ENCODE peak calls at places on chromosomes 11 and 22, in five cellular contexts. K is left ventricle myocardium inferior; C is right lobe of liver; F is activated naive CD4-positive, alpha-beta T cell; E is CD4-positive, alpha-beta T cell. R is an unnamed sample.

GRCh38 chr11:110720646-110721283 is 8.5 kb upstream of the ARHGAP20 start:
- DNase-seq in K (no peak), C (no peak), F (no peak), E (no peak), R (no peak)

GRCh38 chr11:131612576-131612975 is 242.2 kb downstream of the NTM start:
- DNase-seq in K (peak; percentile 43), C (no peak), F (no peak), E (no peak), R (no peak)

GRCh38 chr11:22521226-22521625 is 104.4 kb downstream of the FANCF start:
- DNase-seq in K (no peak), C (no peak), F (no peak), E (no peak), R (peak; percentile 68)

GRCh38 chr11:77208535-77208934 is 80.5 kb downstream of the MYO7A start:
- DNase-seq in K (no peak), C (no peak), F (no peak), E (no peak), R (no peak)

GRCh38 chr11:17714356-17714854 is 5.0 kb upstream of the MYOD1 start:
- DNase-seq in K (peak; percentile 46), C (no peak), F (no peak), E (no peak), R (no peak)

GRCh38 chr11:25891960-25892359 is 440.0 kb upstream of the ANO3 start:
- DNase-seq in K (no peak), C (no peak), F (no peak), E (no peak), R (no peak)

GRCh38 chr22:37117092-37117491 is 7.6 kb upstream of the TMPRSS6 start:
- DNase-seq in K (no peak), C (no peak), F (no peak), E (no peak), R (no peak)

GRCh38 chr11:116861539-116861938 is 24.1 kb upstream of the APOA1 start:
- DNase-seq in K (no peak), C (no peak), F (no peak), E (no peak), R (peak; percentile 79)

GRCh38 chr11:123429851-123430735 is at the start of gene GRAMD1B:
- DNase-seq in K (peak; percentile 41), C (peak; percentile 63), F (peak; percentile 26), E (peak; percentile 75), R (peak; percentile 86)

GRCh38 chr22:30186535-30186934 is 60.0 kb downstream of the LIF start:
- DNase-seq in K (no peak), C (no peak), F (no peak), E (no peak), R (no peak)

GRCh38 chr11:33869511-33870422 is 22.1 kb downstream of the LMO2 start:
- DNase-seq in K (peak; percentile 47), C (peak; percentile 67), F (no peak), E (no peak), R (peak; percentile 53)

GRCh38 chr11:86629070-86629706 is 43.2 kb downstream of the ME3 start:
- DNase-seq in K (no peak), C (no peak), F (no peak), E (no peak), R (peak; percentile 73)

GRCh38 chr11:75781296-75781695 is 12.7 kb downstream of the DGAT2 start:
- DNase-seq in K (no peak), C (peak; percentile 35), F (no peak), E (no peak), R (no peak)

GRCh38 chr22:45680932-45681700 is 9.5 kb downstream of the ATXN10 start:
- DNase-seq in K (no peak), C (no peak), F (no peak), E (no peak), R (peak; percentile 40)

GRCh38 chr11:19747634-19748280 is 35.1 kb downstream of the NAV2 start:
- DNase-seq in K (no peak), C (no peak), F (no peak), E (no peak), R (no peak)

GRCh38 chr11:3832816-3833215 is 7.9 kb downstream of the RHOG start:
- DNase-seq in K (no peak), C (no peak), F (no peak), E (no peak), R (no peak)

GRCh38 chr22:37157516-37158289 is 8.0 kb upstream of the IL2RB start:
- DNase-seq in K (no peak), C (no peak), F (no peak), E (no peak), R (no peak)